ENCODE peak calls at places on chromosomes 1 and 21, in ten cellular contexts. One of them, this sample, is unnamed.
A peak's percentile ranks its signal among the peaks of the same experiment; 100 is the strongest.

GRCh38 chr1:3944621-3944914 is 44.5 kb upstream of the C1orf174 start:
- DNase-seq in pancreas: no peak
- DNase-seq in adrenal gland: no peak
- DNase-seq in ovary: no peak
- DNase-seq in choroid plexus epithelial cell: no peak
- DNase-seq in IMR-90: no peak
- DNase-seq in GM12878: no peak
- DNase-seq in breast epithelium: no peak
- DNase-seq in GM12865: no peak
- DNase-seq in astrocyte: no peak
- DNase-seq in this sample: no peak

GRCh38 chr1:43344267-43344666 is 6.6 kb downstream of the MPL start:
- DNase-seq in pancreas: no peak
- DNase-seq in adrenal gland: no peak
- DNase-seq in ovary: no peak
- DNase-seq in choroid plexus epithelial cell: no peak
- DNase-seq in IMR-90: no peak
- DNase-seq in GM12878: no peak
- DNase-seq in breast epithelium: no peak
- DNase-seq in GM12865: no peak
- DNase-seq in astrocyte: no peak
- DNase-seq in this sample: no peak

GRCh38 chr1:181062800-181063428 is 25.6 kb upstream of the IER5 start:
- DNase-seq in pancreas: no peak
- DNase-seq in adrenal gland: no peak
- DNase-seq in ovary: no peak
- DNase-seq in choroid plexus epithelial cell: peak; percentile 61
- DNase-seq in IMR-90: peak; percentile 66
- DNase-seq in GM12878: peak; percentile 87
- DNase-seq in breast epithelium: no peak
- DNase-seq in GM12865: peak; percentile 90
- DNase-seq in astrocyte: no peak
- DNase-seq in this sample: peak; percentile 25

GRCh38 chr1:206932271-206932670 is 10.5 kb upstream of the FCMR start:
- DNase-seq in pancreas: no peak
- DNase-seq in adrenal gland: no peak
- DNase-seq in ovary: no peak
- DNase-seq in choroid plexus epithelial cell: no peak
- DNase-seq in IMR-90: no peak
- DNase-seq in GM12878: no peak
- DNase-seq in breast epithelium: no peak
- DNase-seq in GM12865: no peak
- DNase-seq in astrocyte: no peak
- DNase-seq in this sample: no peak

GRCh38 chr1:15620155-15620545 is 2.9 kb downstream of the DDI2 start:
- DNase-seq in pancreas: no peak
- DNase-seq in adrenal gland: no peak
- DNase-seq in ovary: no peak
- DNase-seq in choroid plexus epithelial cell: peak; percentile 74
- DNase-seq in IMR-90: peak; percentile 75
- DNase-seq in GM12878: no peak
- DNase-seq in breast epithelium: no peak
- DNase-seq in GM12865: peak; percentile 27
- DNase-seq in astrocyte: no peak
- DNase-seq in this sample: no peak

GRCh38 chr21:29133796-29134195 is 3.4 kb downstream of the MAP3K7CL start:
- DNase-seq in pancreas: no peak
- DNase-seq in adrenal gland: no peak
- DNase-seq in ovary: no peak
- DNase-seq in choroid plexus epithelial cell: peak; percentile 72
- DNase-seq in IMR-90: no peak
- DNase-seq in GM12878: no peak
- DNase-seq in breast epithelium: no peak
- DNase-seq in GM12865: no peak
- DNase-seq in astrocyte: peak; percentile 64
- DNase-seq in this sample: no peak

GRCh38 chr1:24309762-24310485 is 9.2 kb upstream of the GRHL3 start:
- DNase-seq in pancreas: no peak
- DNase-seq in adrenal gland: no peak
- DNase-seq in ovary: no peak
- DNase-seq in choroid plexus epithelial cell: no peak
- DNase-seq in IMR-90: peak; percentile 33
- DNase-seq in GM12878: no peak
- DNase-seq in breast epithelium: no peak
- DNase-seq in GM12865: no peak
- DNase-seq in astrocyte: peak; percentile 32
- DNase-seq in this sample: no peak

GRCh38 chr1:20565234-20565633 is 12.9 kb downstream of the FAM43B start:
- DNase-seq in pancreas: no peak
- DNase-seq in adrenal gland: no peak
- DNase-seq in ovary: no peak
- DNase-seq in choroid plexus epithelial cell: no peak
- DNase-seq in IMR-90: no peak
- DNase-seq in GM12878: no peak
- DNase-seq in breast epithelium: no peak
- DNase-seq in GM12865: no peak
- DNase-seq in astrocyte: no peak
- DNase-seq in this sample: no peak

GRCh38 chr1:203287109-203287893 is 18.0 kb upstream of the BTG2 start:
- DNase-seq in pancreas: peak; percentile 53
- DNase-seq in adrenal gland: peak; percentile 87
- DNase-seq in ovary: peak; percentile 54
- DNase-seq in choroid plexus epithelial cell: no peak
- DNase-seq in IMR-90: no peak
- DNase-seq in GM12878: peak; percentile 98
- DNase-seq in breast epithelium: peak; percentile 62
- DNase-seq in GM12865: peak; percentile 97
- DNase-seq in astrocyte: no peak
- DNase-seq in this sample: no peak

GRCh38 chr1:66532798-66533783 is 862 bp upstream of the SGIP1 start:
- DNase-seq in pancreas: no peak
- DNase-seq in adrenal gland: no peak
- DNase-seq in ovary: peak; percentile 31
- DNase-seq in choroid plexus epithelial cell: peak; percentile 90
- DNase-seq in IMR-90: peak; percentile 98
- DNase-seq in GM12878: no peak
- DNase-seq in breast epithelium: no peak
- DNase-seq in GM12865: no peak
- DNase-seq in astrocyte: peak; percentile 86
- DNase-seq in this sample: peak; percentile 77

GRCh38 chr1:115717541-115717940 is 51.0 kb downstream of the CASQ2 start:
- DNase-seq in pancreas: peak; percentile 62
- DNase-seq in adrenal gland: peak; percentile 71
- DNase-seq in ovary: peak; percentile 40
- DNase-seq in choroid plexus epithelial cell: peak; percentile 77
- DNase-seq in IMR-90: peak; percentile 15
- DNase-seq in GM12878: no peak
- DNase-seq in breast epithelium: no peak
- DNase-seq in GM12865: peak; percentile 66
- DNase-seq in astrocyte: peak; percentile 13
- DNase-seq in this sample: peak; percentile 22
- TF ChIP-seq CTCF in pancreas: peak; percentile 24
- TF ChIP-seq CTCF in adrenal gland: peak; percentile 28
- TF ChIP-seq CTCF in ovary: peak; percentile 32
- TF ChIP-seq CTCF in choroid plexus epithelial cell: peak; percentile 86
- TF ChIP-seq CTCF in IMR-90: peak; percentile 35
- TF ChIP-seq CTCF in GM12878: peak; percentile 61
- TF ChIP-seq CTCF in breast epithelium: peak; percentile 21
- TF ChIP-seq CTCF in GM12865: peak; percentile 54
- TF ChIP-seq CTCF in astrocyte: peak; percentile 40
- TF ChIP-seq CTCF in this sample: peak; percentile 45

GRCh38 chr21:44800103-44800502 is 1.5 kb downstream of the UBE2G2 start:
- DNase-seq in pancreas: no peak
- DNase-seq in adrenal gland: no peak
- DNase-seq in ovary: no peak
- DNase-seq in choroid plexus epithelial cell: peak; percentile 73
- DNase-seq in IMR-90: peak; percentile 59
- DNase-seq in GM12878: no peak
- DNase-seq in breast epithelium: no peak
- DNase-seq in GM12865: peak; percentile 33
- DNase-seq in astrocyte: peak; percentile 32
- DNase-seq in this sample: peak; percentile 65
- TF ChIP-seq CTCF in pancreas: no peak
- TF ChIP-seq CTCF in adrenal gland: peak; percentile 4
- TF ChIP-seq CTCF in ovary: no peak
- TF ChIP-seq CTCF in choroid plexus epithelial cell: peak; percentile 72
- TF ChIP-seq CTCF in IMR-90: peak; percentile 40
- TF ChIP-seq CTCF in GM12878: peak; percentile 18
- TF ChIP-seq CTCF in breast epithelium: peak; percentile 32
- TF ChIP-seq CTCF in GM12865: no peak
- TF ChIP-seq CTCF in astrocyte: peak; percentile 45
- TF ChIP-seq CTCF in this sample: peak; percentile 56

DNA sequence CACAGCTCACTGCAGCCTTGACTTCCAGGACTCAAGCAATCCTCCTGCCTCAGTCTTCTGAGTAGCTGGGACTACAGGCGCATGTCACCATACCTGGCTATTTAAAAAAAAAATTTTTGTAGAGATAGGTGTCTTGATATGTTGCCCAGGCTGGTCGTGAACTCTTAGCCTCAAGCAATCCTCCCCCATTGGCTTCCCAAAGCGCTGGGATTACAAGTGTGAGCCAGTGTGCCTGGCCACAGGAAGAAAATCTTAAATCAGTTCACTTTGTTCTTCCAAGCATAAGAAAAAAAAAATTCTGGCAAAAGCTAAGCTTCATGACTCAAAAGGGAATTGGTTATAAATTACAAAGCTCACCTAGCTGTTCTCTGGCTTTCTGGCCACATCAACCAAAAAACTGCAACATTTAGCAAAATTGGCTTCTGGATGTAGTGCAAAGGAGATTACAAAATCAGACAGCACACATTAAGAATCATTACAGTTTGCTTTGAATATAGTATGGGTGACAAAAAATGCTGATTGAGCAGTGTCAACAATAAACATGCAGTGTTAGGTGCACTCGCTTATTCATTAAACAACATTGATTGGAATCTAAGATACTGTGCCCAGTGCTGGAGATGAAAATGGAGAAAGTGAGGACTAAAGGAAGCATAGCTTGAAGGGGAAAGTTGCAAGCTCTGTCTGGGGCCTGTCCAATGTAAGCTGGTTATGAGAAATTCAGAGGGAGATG is 76.7 kb downstream of the KCTD3 start:
- DNase-seq in pancreas: no peak
- DNase-seq in adrenal gland: no peak
- DNase-seq in ovary: no peak
- DNase-seq in choroid plexus epithelial cell: no peak
- DNase-seq in IMR-90: no peak
- DNase-seq in GM12878: no peak
- DNase-seq in breast epithelium: no peak
- DNase-seq in GM12865: no peak
- DNase-seq in astrocyte: peak; percentile 22
- DNase-seq in this sample: no peak
- TF ChIP-seq CTCF in pancreas: no peak
- TF ChIP-seq CTCF in adrenal gland: no peak
- TF ChIP-seq CTCF in ovary: no peak
- TF ChIP-seq CTCF in choroid plexus epithelial cell: no peak
- TF ChIP-seq CTCF in IMR-90: no peak
- TF ChIP-seq CTCF in GM12878: no peak
- TF ChIP-seq CTCF in breast epithelium: no peak
- TF ChIP-seq CTCF in GM12865: no peak
- TF ChIP-seq CTCF in astrocyte: no peak
- TF ChIP-seq CTCF in this sample: no peak

GRCh38 chr1:16900771-16901170 is 5.0 kb downstream of the RNU1-2 start:
- DNase-seq in pancreas: no peak
- DNase-seq in adrenal gland: peak; percentile 45
- DNase-seq in ovary: no peak
- DNase-seq in choroid plexus epithelial cell: peak; percentile 53
- DNase-seq in IMR-90: no peak
- DNase-seq in GM12878: no peak
- DNase-seq in breast epithelium: no peak
- DNase-seq in GM12865: no peak
- DNase-seq in astrocyte: no peak
- DNase-seq in this sample: no peak
- TF ChIP-seq CTCF in pancreas: no peak
- TF ChIP-seq CTCF in adrenal gland: no peak
- TF ChIP-seq CTCF in ovary: no peak
- TF ChIP-seq CTCF in choroid plexus epithelial cell: peak; percentile 53
- TF ChIP-seq CTCF in IMR-90: peak; percentile 26
- TF ChIP-seq CTCF in GM12878: no peak
- TF ChIP-seq CTCF in breast epithelium: no peak
- TF ChIP-seq CTCF in GM12865: no peak
- TF ChIP-seq CTCF in astrocyte: no peak
- TF ChIP-seq CTCF in this sample: peak; percentile 15

GRCh38 chr1:1778827-1779675 is 781 bp upstream of the NADK start:
- DNase-seq in pancreas: peak; percentile 79
- DNase-seq in adrenal gland: peak; percentile 87
- DNase-seq in ovary: peak; percentile 68
- DNase-seq in choroid plexus epithelial cell: no peak
- DNase-seq in IMR-90: no peak
- DNase-seq in GM12878: peak; percentile 81
- DNase-seq in breast epithelium: peak; percentile 79
- DNase-seq in GM12865: peak; percentile 98
- DNase-seq in astrocyte: no peak
- DNase-seq in this sample: no peak
- TF ChIP-seq CTCF in pancreas: no peak
- TF ChIP-seq CTCF in adrenal gland: no peak
- TF ChIP-seq CTCF in ovary: no peak
- TF ChIP-seq CTCF in choroid plexus epithelial cell: no peak
- TF ChIP-seq CTCF in IMR-90: no peak
- TF ChIP-seq CTCF in GM12878: peak; percentile 46
- TF ChIP-seq CTCF in breast epithelium: peak; percentile 32
- TF ChIP-seq CTCF in GM12865: peak; percentile 51
- TF ChIP-seq CTCF in astrocyte: no peak
- TF ChIP-seq CTCF in this sample: no peak

GRCh38 chr1:28037946-28038345 is 50.5 kb downstream of the EYA3 start:
- DNase-seq in pancreas: no peak
- DNase-seq in adrenal gland: no peak
- DNase-seq in ovary: no peak
- DNase-seq in choroid plexus epithelial cell: no peak
- DNase-seq in IMR-90: no peak
- DNase-seq in GM12878: no peak
- DNase-seq in breast epithelium: no peak
- DNase-seq in GM12865: no peak
- DNase-seq in astrocyte: no peak
- DNase-seq in this sample: no peak
- TF ChIP-seq CTCF in pancreas: no peak
- TF ChIP-seq CTCF in adrenal gland: no peak
- TF ChIP-seq CTCF in ovary: no peak
- TF ChIP-seq CTCF in choroid plexus epithelial cell: no peak
- TF ChIP-seq CTCF in IMR-90: no peak
- TF ChIP-seq CTCF in GM12878: no peak
- TF ChIP-seq CTCF in breast epithelium: no peak
- TF ChIP-seq CTCF in GM12865: no peak
- TF ChIP-seq CTCF in astrocyte: no peak
- TF ChIP-seq CTCF in this sample: no peak

GRCh38 chr1:91402023-91402422 is 2.6 kb downstream of the HFM1 start:
- DNase-seq in pancreas: no peak
- DNase-seq in adrenal gland: no peak
- DNase-seq in ovary: no peak
- DNase-seq in choroid plexus epithelial cell: peak; percentile 50
- DNase-seq in IMR-90: peak; percentile 20
- DNase-seq in GM12878: no peak
- DNase-seq in breast epithelium: no peak
- DNase-seq in GM12865: peak; percentile 6
- DNase-seq in astrocyte: peak; percentile 16
- DNase-seq in this sample: peak; percentile 39
- TF ChIP-seq CTCF in pancreas: peak; percentile 28
- TF ChIP-seq CTCF in adrenal gland: peak; percentile 20
- TF ChIP-seq CTCF in ovary: peak; percentile 39
- TF ChIP-seq CTCF in choroid plexus epithelial cell: peak; percentile 59
- TF ChIP-seq CTCF in IMR-90: peak; percentile 40
- TF ChIP-seq CTCF in GM12878: peak; percentile 28
- TF ChIP-seq CTCF in breast epithelium: no peak
- TF ChIP-seq CTCF in GM12865: peak; percentile 28
- TF ChIP-seq CTCF in astrocyte: peak; percentile 52
- TF ChIP-seq CTCF in this sample: peak; percentile 56

GRCh38 chr1:241847796-241848668 is at the start of gene EXO1:
- DNase-seq in pancreas: peak; percentile 81
- DNase-seq in adrenal gland: peak; percentile 93
- DNase-seq in ovary: peak; percentile 90
- DNase-seq in choroid plexus epithelial cell: peak; percentile 94
- DNase-seq in IMR-90: peak; percentile 92
- DNase-seq in GM12878: peak; percentile 61
- DNase-seq in breast epithelium: peak; percentile 66
- DNase-seq in GM12865: peak; percentile 93
- DNase-seq in astrocyte: peak; percentile 82
- DNase-seq in this sample: peak; percentile 90
- TF ChIP-seq CTCF in pancreas: no peak
- TF ChIP-seq CTCF in adrenal gland: no peak
- TF ChIP-seq CTCF in ovary: no peak
- TF ChIP-seq CTCF in choroid plexus epithelial cell: peak; percentile 48
- TF ChIP-seq CTCF in IMR-90: peak; percentile 45
- TF ChIP-seq CTCF in GM12878: peak; percentile 55
- TF ChIP-seq CTCF in breast epithelium: no peak
- TF ChIP-seq CTCF in GM12865: peak; percentile 49
- TF ChIP-seq CTCF in astrocyte: peak; percentile 37
- TF ChIP-seq CTCF in this sample: peak; percentile 5

This sample was measured in fibroblast of the aortic adventitia.